ENCODE peak calls at places on chromosomes 12 and 14, in ten cellular contexts. X, W, K, R, S, M, F, Z, J and L are unnamed samples.

GRCh38 chr14:61512026-61512425 is 183.3 kb upstream of the HIF1A start:
- DNase-seq in S (no peak), J (no peak), M (no peak), Z (no peak), X (no peak), R (no peak), K (no peak), F (no peak), W (no peak), L (no peak)

GRCh38 chr12:121792607-121793500 is 634 bp downstream of the RHOF start:
- DNase-seq in F (peak; percentile 73), K (no peak), S (peak; percentile 58), J (no peak), W (no peak), M (peak; percentile 87), X (peak; percentile 93), Z (peak; percentile 62), R (peak; percentile 50), L (no peak)

GRCh38 chr14:22466520-22466919 is 122.5 kb downstream of the DAD1 start:
- DNase-seq in R (no peak), M (no peak), Z (no peak), K (no peak), S (no peak), X (no peak), F (no peak), W (no peak), J (no peak), L (no peak)

GRCh38 chr12:115313929-115314328 is 630.0 kb upstream of the TBX3 start:
- DNase-seq in X (no peak), R (no peak), J (no peak), S (no peak), Z (peak; percentile 80), F (no peak), W (no peak), K (no peak), M (no peak), L (no peak)

GRCh38 chr12:132316497-132317232 is 12.7 kb downstream of the GALNT9 start:
- DNase-seq in M (no peak), X (no peak), S (no peak), J (no peak), F (no peak), Z (no peak), R (no peak), K (no peak), W (no peak), L (no peak)

GRCh38 chr12:19238520-19238919 is 109.0 kb downstream of the PLEKHA5 start:
- DNase-seq in W (no peak), J (no peak), F (no peak), R (no peak), K (no peak), M (no peak), S (no peak), Z (no peak), X (no peak), L (no peak)

GRCh38 chr14:21350539-21350938 is 33.3 kb downstream of the SUPT16H start:
- DNase-seq in F (no peak), Z (no peak), M (no peak), X (no peak), K (no peak), R (no peak), S (no peak), W (no peak), J (no peak), L (no peak)

GRCh38 chr12:89064780-89065179 is 287.5 kb downstream of the DUSP6 start:
- DNase-seq in K (peak; percentile 84), X (no peak), W (peak; percentile 47), Z (no peak), J (no peak), M (no peak), F (no peak), R (no peak), S (no peak), L (no peak)

GRCh38 chr14:104503691-104504090 is 75.9 kb upstream of the C14orf180 start:
- DNase-seq in J (peak; percentile 29), W (no peak), F (no peak), M (no peak), Z (no peak), R (no peak), K (no peak), S (no peak), X (no peak), L (no peak)

GRCh38 chr14:76872796-76873432 is 46.7 kb downstream of the LRRC74A start:
- DNase-seq in W (peak; percentile 94), K (no peak), X (peak; percentile 89), F (peak; percentile 66), S (peak; percentile 62), M (peak; percentile 72), Z (peak; percentile 14), R (peak; percentile 64), J (peak; percentile 85), L (no peak)

GRCh38 chr14:100747021-100747586 is 20.4 kb downstream of the DLK1 start:
- DNase-seq in K (peak; percentile 45), S (peak; percentile 35), M (no peak), J (no peak), W (no peak), F (no peak), R (no peak), X (peak; percentile 47), Z (peak; percentile 55), L (no peak)

GRCh38 chr12:66129934-66130266 is 650 bp downstream of the LLPH start:
- DNase-seq in S (no peak), X (no peak), F (no peak), J (no peak), W (no peak), M (no peak), R (no peak), K (no peak), Z (no peak), L (no peak)

GRCh38 chr14:104595116-104595675 is 9.4 kb downstream of the TMEM179 start:
- DNase-seq in S (no peak), J (no peak), X (peak; percentile 47), M (no peak), W (no peak), F (no peak), Z (no peak), R (no peak), K (no peak), L (no peak)

GRCh38 chr14:45359766-45360165 is 106.8 kb upstream of the MIS18BP1 start:
- DNase-seq in F (no peak), S (no peak), R (no peak), Z (no peak), J (no peak), X (no peak), M (no peak), W (no peak), K (no peak), L (no peak)

GRCh38 chr12:22880331-22880730 is 255.4 kb downstream of the ETNK1 start:
- DNase-seq in S (no peak), W (no peak), X (no peak), R (no peak), F (no peak), Z (no peak), K (no peak), J (no peak), M (no peak), L (no peak)

GRCh38 chr12:52346596-52346995 is 20.7 kb downstream of the KRT85 start:
- DNase-seq in R (peak; percentile 76), F (peak; percentile 55), X (no peak), Z (no peak), K (no peak), J (no peak), S (no peak), M (no peak), W (no peak), L (no peak)

GRCh38 chr14:92516966-92517350 is 3.4 kb downstream of the RIN3 start:
- DNase-seq in K (no peak), F (no peak), S (no peak), W (no peak), J (no peak), M (no peak), R (no peak), Z (no peak), X (peak; percentile 71), L (no peak)

GRCh38 chr14:104108570-104109060 is 23.1 kb downstream of the ASPG start:
- DNase-seq in R (peak; percentile 11), Z (no peak), F (peak; percentile 9), K (no peak), W (no peak), X (no peak), J (peak; percentile 46), M (peak; percentile 33), S (no peak), L (peak; percentile 78)

GRCh38 chr14:55701638-55702037 is 121.6 kb downstream of the KTN1 start:
- DNase-seq in F (no peak), Z (no peak), J (no peak), R (no peak), S (no peak), W (peak; percentile 26), X (no peak), K (no peak), M (no peak), L (no peak)

GRCh38 chr12:26940820-26941219 is 2.5 kb downstream of the FGFR1OP2 start:
- DNase-seq in X (no peak), W (no peak), Z (no peak), J (no peak), M (no peak), R (no peak), S (no peak), F (no peak), K (no peak), L (no peak)
- TF ChIP-seq POLR2A in X (no peak), W (no peak), Z (no peak), J (no peak), M (no peak), R (no peak), S (no peak), F (no peak), K (no peak), L (no peak)

DNA sequence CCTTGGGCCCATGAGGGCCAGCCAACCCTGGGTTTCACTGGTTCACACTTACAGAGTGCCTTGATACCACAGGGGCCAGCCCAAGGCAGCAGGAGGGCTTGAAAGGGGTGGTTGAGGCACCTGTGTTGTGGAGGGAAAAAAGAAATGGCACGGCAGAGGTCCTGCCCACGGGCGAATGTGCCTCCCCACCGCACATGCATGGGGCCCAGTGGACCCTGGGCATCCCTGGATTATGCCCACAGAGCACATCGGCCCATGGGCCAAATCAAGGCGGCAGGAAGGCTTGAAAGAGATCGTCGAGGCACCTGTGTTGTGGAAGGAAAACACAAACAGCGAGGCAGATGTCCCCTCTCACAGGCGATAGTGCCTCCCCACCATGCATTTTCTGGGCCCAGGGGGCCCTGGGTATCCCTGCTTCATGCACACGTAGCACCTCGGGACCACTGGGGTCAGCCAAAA is 378.2 kb downstream of the ALG10 start:
- DNase-seq in F (peak; percentile 7), M (peak; percentile 7), K (no peak), J (peak; percentile 6), S (no peak), R (no peak), W (no peak), X (peak; percentile 61), Z (no peak), L (peak; percentile 63)
- H3K9me3 ChIP-seq in F (peaks cover 12% of the 10 kb centered on the region), M (no peaks in the 10 kb centered on the region), K (no peaks in the 10 kb centered on the region), J (peaks cover 96% of the 10 kb centered on the region), S (no peaks in the 10 kb centered on the region), R (no peaks in the 10 kb centered on the region), W (peaks cover 82% of the 10 kb centered on the region), X (peaks cover 100% of the 10 kb centered on the region), Z (peaks cover 32% of the 10 kb centered on the region), L (peaks cover 46% of the 10 kb centered on the region)

GRCh38 chr12:6873094-6874006 is at the start of gene SPSB2:
- DNase-seq in Z (peak; percentile 94), F (peak; percentile 98), X (peak; percentile 100), M (peak; percentile 100), K (peak; percentile 89), J (peak; percentile 100), R (peak; percentile 99), S (peak; percentile 97), W (peak; percentile 99), L (peak; percentile 98)
- TF ChIP-seq POLR2A in Z (no peak), F (peak; percentile 72), X (no peak), M (peak; percentile 66), K (peak; percentile 35), J (no peak), R (peak; percentile 63), S (peak; percentile 49), W (peak; percentile 74), L (no peak)

GRCh38 chr12:34393086-34393820 is 371.0 kb downstream of the ALG10 start:
- DNase-seq in W (peak; percentile 86), S (peak; percentile 7), K (no peak), Z (no peak), F (peak; percentile 17), R (no peak), X (peak; percentile 66), M (peak; percentile 17), J (no peak), L (peak; percentile 74)
- H3K9me3 ChIP-seq in W (peaks cover 77% of the 10 kb centered on the region), S (no peaks in the 10 kb centered on the region), K (no peaks in the 10 kb centered on the region), Z (no peaks in the 10 kb centered on the region), F (no peaks in the 10 kb centered on the region), R (no peaks in the 10 kb centered on the region), X (peaks cover 99% of the 10 kb centered on the region), M (no peaks in the 10 kb centered on the region), J (peaks cover 90% of the 10 kb centered on the region), L (peaks cover 42% of the 10 kb centered on the region)